ENCODE peak calls at places on chromosomes 1 and 21, in six cellular contexts. F, U, K, S, G and M are unnamed samples. For H3K9me3, the result is how much of the 10 kb centered on the place peaks cover.

GRCh38 chr1:148296511-148296910 is 144.4 kb upstream of the NBPF11 start:
- DNase-seq in S (no peak), K (no peak), G (no peak), F (no peak), U (no peak), M (no peak)

GRCh38 chr1:198416276-198416675 is 124.2 kb downstream of the ATP6V1G3 start:
- DNase-seq in S (no peak), K (no peak), G (no peak), F (peak), U (no peak), M (no peak)

GRCh38 chr1:89780721-89781120 is 40.1 kb upstream of the LRRC8D start:
- DNase-seq in U (no peak), K (no peak), S (no peak), F (no peak), G (no peak), M (no peak)

GRCh38 chr1:219587401-219587800 is 25.5 kb downstream of the ZC3H11B start:
- DNase-seq in U (no peak), G (no peak), F (no peak), S (no peak), K (no peak), M (no peak)

GRCh38 chr1:65495137-65495536 is 74.7 kb downstream of the LEPR start:
- DNase-seq in F (no peak), S (no peak), K (no peak), G (no peak), U (no peak), M (no peak)

GRCh38 chr21:37166733-37167132 is 93.7 kb downstream of the TTC3 start:
- DNase-seq in U (no peak), F (no peak), G (no peak), K (no peak), S (no peak), M (peak)

GRCh38 chr1:168758503-168758902 is 29.5 kb upstream of the DPT start:
- DNase-seq in K (no peak), U (no peak), S (no peak), F (no peak), G (no peak), M (no peak)

GRCh38 chr21:45539796-45540600 is 2.2 kb downstream of the SLC19A1 start:
- DNase-seq in S (no peak), K (peak), U (no peak), G (peak), F (peak), M (peak)

GRCh38 chr1:230509281-230509977 is 83.3 kb upstream of the PGBD5 start:
- DNase-seq in U (no peak), S (no peak), K (no peak), G (no peak), F (peak), M (no peak)

GRCh38 chr1:218809625-218810024 is 364.1 kb upstream of the LYPLAL1 start:
- DNase-seq in G (no peak), F (no peak), S (no peak), K (no peak), U (no peak), M (no peak)

GRCh38 chr1:61182049-61182448 is 99.7 kb downstream of the NFIA start:
- DNase-seq in S (no peak), G (no peak), F (no peak), U (no peak), K (no peak), M (peak)

GRCh38 chr1:9211291-9211811 is 23.2 kb upstream of the H6PD start:
- DNase-seq in U (no peak), G (no peak), K (no peak), S (no peak), F (no peak), M (no peak)

GRCh38 chr1:147225193-147225730 is at the start of gene FMO5:
- DNase-seq in K (peak), U (no peak), S (peak), G (peak), F (peak), M (peak)

GRCh38 chr1:115717541-115717940 is 51.0 kb downstream of the CASQ2 start:
- DNase-seq in S (peak), U (no peak), F (peak), G (peak), K (peak), M (peak)

GRCh38 chr1:212528501-212528900 is 80.1 kb upstream of the ATF3 start:
- DNase-seq in K (no peak), F (no peak), G (no peak), S (no peak), U (no peak), M (no peak)

GRCh38 chr1:36384542-36385409 is 948 bp downstream of the STK40 start:
- DNase-seq in U (no peak), K (peak), S (peak), G (peak), F (peak), M (peak)

GRCh38 chr1:21703318-21703963 is 34.3 kb upstream of the RAP1GAP start:
- DNase-seq in K (no peak), G (no peak), U (no peak), F (peak), S (no peak), M (no peak)

GRCh38 chr1:47782414-47783165 is 214.6 kb downstream of the TRABD2B start:
- DNase-seq in F (no peak), G (no peak), K (no peak), S (no peak), U (no peak), M (peak)

GRCh38 chr1:2195785-2196184 is 1.2 kb upstream of the FAAP20 start:
- DNase-seq in K (no peak), U (no peak), G (no peak), S (peak), F (no peak), M (no peak)

GRCh38 chr1:47436979-47437517 is 796 bp upstream of the FOXD2 start:
- DNase-seq in F (no peak), K (no peak), G (no peak), U (no peak), S (peak), M (no peak)

GRCh38 chr21:28639742-28640141 is 352.9 kb downstream of the LTN1 start:
- DNase-seq in U (no peak), G (no peak), K (no peak), F (no peak), S (no peak), M (no peak)

GRCh38 chr1:154743536-154744036 is 126.5 kb downstream of the KCNN3 start:
- DNase-seq in G (no peak), S (no peak), F (no peak), K (no peak), U (no peak), M (no peak)

GRCh38 chr1:56576880-56577858 is 2.2 kb downstream of the PLPP3 start:
- DNase-seq in K (no peak), S (peak), F (no peak), G (no peak), U (no peak), M (no peak)

GRCh38 chr1:43530483-43531452 is at the start of gene PTPRF:
- DNase-seq in F (peak), K (peak), G (peak), S (peak), U (no peak), M (no peak)

GRCh38 chr1:43267818-43268425 is 1.9 kb upstream of the TMEM125 start:
- DNase-seq in S (no peak), K (no peak), G (peak), U (no peak), F (no peak), M (no peak)

GRCh38 chr1:110879758-110880606 is 7.0 kb downstream of the CD53 start:
- DNase-seq in K (no peak), G (no peak), F (peak), U (no peak), S (peak), M (no peak)

GRCh38 chr1:92446990-92447681 is 39.6 kb downstream of the GFI1 start:
- DNase-seq in G (no peak), F (no peak), K (no peak), S (no peak), U (no peak), M (no peak)

GRCh38 chr1:89552481-89553194 is 28.0 kb downstream of the LRRC8B start:
- DNase-seq in F (peak), U (no peak), G (no peak), K (no peak), S (peak), M (peak)

GRCh38 chr21:26388731-26389231 is 184.3 kb downstream of the CYYR1 start:
- DNase-seq in F (peak), U (no peak), K (no peak), G (no peak), S (no peak), M (no peak)

GRCh38 chr1:18922848-18923475 is 20.6 kb upstream of the ALDH4A1 start:
- DNase-seq in F (peak), S (no peak), U (no peak), K (no peak), G (no peak), M (no peak)

GRCh38 chr1:212979340-212980122 is 29.2 kb downstream of the VASH2 start:
- DNase-seq in G (no peak), F (no peak), U (no peak), K (no peak), S (no peak), M (peak)

GRCh38 chr1:1430114-1430982 is 5.1 kb upstream of the VWA1 start:
- DNase-seq in U (no peak), F (peak), K (peak), S (peak), G (peak), M (no peak)

GRCh38 chr1:51686450-51686849 is 69.6 kb downstream of the OSBPL9 start:
- DNase-seq in G (no peak), F (peak), S (no peak), K (no peak), U (no peak), M (no peak)

GRCh38 chr1:22107126-22107525 is 35.8 kb downstream of the WNT4 start:
- DNase-seq in K (no peak), U (no peak), S (no peak), G (no peak), F (no peak), M (no peak)

GRCh38 chr1:220732137-220732536 is 16.0 kb upstream of the MTARC2 start:
- DNase-seq in F (no peak), U (no peak), G (no peak), K (no peak), S (no peak), M (no peak)

GRCh38 chr1:44019398-44020044 is 11.7 kb downstream of the SLC6A9 start:
- DNase-seq in U (no peak), F (no peak), K (no peak), S (no peak), G (no peak), M (no peak)

GRCh38 chr1:89606227-89606945 is 26.5 kb upstream of the LRRC8C start:
- DNase-seq in F (no peak), U (no peak), K (no peak), G (no peak), S (no peak), M (no peak)

GRCh38 chr1:41502912-41503311 is 18.4 kb upstream of the EDN2 start:
- DNase-seq in G (no peak), F (no peak), U (no peak), S (peak), K (no peak), M (no peak)

GRCh38 chr1:28087614-28088167 is 719 bp downstream of the EYA3 start:
- DNase-seq in S (no peak), U (no peak), F (no peak), G (no peak), K (no peak), M (no peak)
- TF ChIP-seq POLR2A in S (no peak), U (no peak), F (no peak), G (no peak), K (no peak), M (no peak)

GRCh38 chr1:225179686-225180085 is 248.2 kb downstream of the LBR start:
- DNase-seq in S (no peak), U (no peak), K (no peak), F (no peak), G (no peak), M (no peak)
- H3K9me3 ChIP-seq in S (under half), U (under half), K (under half), F (under half), G (half or more), M (under half)

DNA sequence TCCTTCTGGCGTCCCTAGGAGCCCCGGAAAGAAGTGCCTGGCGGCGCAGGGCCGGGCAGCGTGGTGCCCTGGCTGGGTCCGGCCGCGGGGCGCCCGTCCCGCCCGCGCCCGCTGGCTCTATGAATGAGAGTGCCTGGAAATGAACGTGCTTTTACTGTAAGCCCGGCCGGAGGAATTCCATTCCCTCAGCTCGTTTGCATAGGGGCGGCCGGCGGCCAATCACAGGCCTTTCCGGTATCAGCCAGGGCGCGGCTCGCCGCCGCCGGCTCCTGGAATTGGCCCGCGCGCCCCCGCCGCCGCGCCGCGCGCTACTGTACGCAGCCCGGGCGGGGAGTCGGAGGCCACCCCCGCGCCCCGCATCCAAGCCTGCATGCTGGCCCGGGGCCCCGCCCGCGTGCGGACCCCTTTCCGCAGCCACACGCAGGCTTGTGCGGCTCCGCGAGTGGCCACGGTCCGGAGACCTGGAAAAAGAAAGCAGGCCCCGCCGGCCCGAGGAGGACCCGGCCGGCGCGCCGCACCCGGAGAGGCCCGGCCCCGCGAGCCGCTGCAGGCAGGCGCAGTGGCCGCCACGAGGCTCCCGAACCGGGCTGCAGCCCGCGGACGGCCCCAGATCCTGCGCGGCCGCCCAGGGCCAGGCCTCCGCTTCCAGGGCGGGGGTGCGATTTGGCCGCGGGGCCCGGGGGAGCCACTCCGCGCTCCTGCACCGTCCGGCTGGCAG is 160.4 kb downstream of the RUNX1 start:
- DNase-seq in F (peak), U (no peak), G (peak), K (peak), S (peak), M (peak)
- TF ChIP-seq POLR2A in F (peak), U (no peak), G (peak), K (peak), S (peak), M (peak)

GRCh38 chr1:49824261-49824660 is 199.5 kb downstream of the AGBL4 start:
- DNase-seq in S (no peak), F (no peak), K (no peak), U (no peak), G (no peak), M (no peak)
- H3K9me3 ChIP-seq in S (under half), F (under half), K (under half), U (under half), G (under half), M (under half)

DNA sequence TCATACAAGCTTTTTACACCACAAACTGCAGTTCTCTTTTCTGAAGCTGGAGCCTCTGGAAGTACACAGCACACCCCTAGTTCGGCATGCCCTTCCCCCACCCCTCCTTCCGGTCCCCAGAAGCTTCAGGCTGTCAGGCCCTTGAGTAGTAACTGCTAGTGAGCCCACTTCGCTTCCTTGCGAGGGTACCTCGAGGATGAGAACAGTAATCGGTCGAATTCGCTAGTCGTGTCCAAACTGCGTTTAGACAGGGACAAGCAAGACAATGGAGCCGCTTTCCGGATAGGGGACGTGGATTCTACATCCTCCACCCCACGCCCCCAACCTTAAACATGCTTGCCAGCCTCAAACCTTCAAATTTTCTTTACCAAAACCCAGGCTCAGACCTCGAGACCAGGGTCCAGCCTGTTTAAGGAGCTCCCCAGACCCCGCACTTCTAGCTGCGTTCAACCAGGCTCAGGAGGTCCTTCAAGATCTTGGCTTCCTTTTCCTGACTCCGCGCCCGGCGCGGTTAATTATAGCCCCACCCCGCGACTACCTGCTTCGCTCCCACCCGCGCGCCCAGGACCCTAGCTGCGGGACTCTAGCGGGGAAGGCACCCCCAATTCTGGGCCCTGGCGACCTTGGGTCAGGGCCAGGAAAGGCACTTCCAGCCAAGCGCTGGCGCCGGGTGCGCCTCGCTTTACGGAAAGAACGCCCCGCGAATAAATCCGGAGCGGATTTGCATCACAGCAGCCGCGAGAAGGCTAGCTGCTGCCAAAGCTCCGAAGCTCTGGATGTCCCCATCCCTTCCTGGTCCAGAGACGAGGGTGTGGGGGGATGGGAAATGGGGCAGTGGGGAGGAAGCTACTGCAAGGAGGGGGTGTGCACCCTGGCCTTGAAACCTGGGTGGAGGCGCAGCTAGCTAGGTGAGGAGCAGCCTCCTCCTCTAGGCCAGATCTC is 8.1 kb upstream of the TSPAN1 start:
- DNase-seq in F (peak), K (peak), G (peak), U (no peak), S (peak), M (peak)
- TF ChIP-seq POLR2A in F (no peak), K (peak), G (no peak), U (no peak), S (no peak), M (peak)

GRCh38 chr1:194227157-194227556 is 1040.7 kb upstream of the B3GALT2 start:
- DNase-seq in U (no peak), G (no peak), K (no peak), S (no peak), F (no peak), M (no peak)
- H3K9me3 ChIP-seq in U (under half), G (under half), K (under half), S (under half), F (under half), M (under half)

DNA sequence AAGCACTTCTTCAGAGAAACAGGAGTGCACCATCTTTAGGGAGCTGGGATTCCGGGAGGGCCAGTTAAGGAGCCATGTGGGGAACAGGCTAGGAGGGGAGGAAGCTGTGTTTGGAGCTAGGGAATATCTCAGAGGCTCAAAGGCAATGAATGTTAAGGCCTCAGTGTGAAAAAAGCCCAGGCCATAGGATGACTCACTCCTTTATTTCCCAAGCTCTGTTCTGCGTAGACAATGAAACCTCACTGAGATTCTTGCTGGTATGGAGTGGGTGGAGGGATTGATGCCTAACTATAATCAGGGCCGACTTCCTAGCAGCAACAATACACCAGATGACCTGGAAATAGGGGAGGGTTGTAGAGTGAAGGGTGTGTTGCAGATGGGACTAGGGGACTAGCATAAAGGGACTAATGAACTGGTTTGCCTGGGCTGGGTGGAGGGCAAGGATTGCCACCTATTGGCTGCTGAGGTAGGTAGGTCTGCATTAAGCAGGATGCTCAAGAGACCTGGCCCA is 2.1 kb downstream of the GNAT2 start:
- DNase-seq in G (no peak), K (no peak), U (no peak), S (no peak), F (peak), M (no peak)
- TF ChIP-seq POLR2A in G (no peak), K (no peak), U (no peak), S (no peak), F (no peak), M (no peak)